ENCODE peak calls at places on chromosome 6, in nine cellular contexts. One of them, this sample, is unnamed.

GRCh38 chr6:130020106-130020851 is 1.9 kb downstream of the L3MBTL3 start:
- DNase-seq in psoas muscle: peak; percentile 62
- DNase-seq in testis: peak; percentile 47
- DNase-seq in CD8-positive, alpha-beta T cell: peak; percentile 14
- DNase-seq in PC-3: no peak
- DNase-seq in left lung: peak; percentile 89
- DNase-seq in osteoblast: peak; percentile 81
- DNase-seq in adrenal gland: peak; percentile 52
- DNase-seq in tibial artery: peak; percentile 69
- DNase-seq in this sample: peak; percentile 10

GRCh38 chr6:20432692-20433091 is 31.0 kb downstream of the E2F3 start:
- DNase-seq in osteoblast: no peak
- DNase-seq in testis: no peak
- DNase-seq in CD8-positive, alpha-beta T cell: no peak
- DNase-seq in left lung: no peak
- DNase-seq in tibial artery: no peak
- DNase-seq in PC-3: no peak
- DNase-seq in adrenal gland: no peak
- DNase-seq in psoas muscle: no peak
- DNase-seq in this sample: no peak

GRCh38 chr6:116034327-116034726 is 26.4 kb downstream of the FRK start:
- DNase-seq in left lung: no peak
- DNase-seq in osteoblast: no peak
- DNase-seq in PC-3: peak; percentile 30
- DNase-seq in adrenal gland: no peak
- DNase-seq in psoas muscle: no peak
- DNase-seq in CD8-positive, alpha-beta T cell: no peak
- DNase-seq in tibial artery: no peak
- DNase-seq in testis: no peak
- DNase-seq in this sample: no peak

GRCh38 chr6:8375916-8376315 is 59.4 kb downstream of the SLC35B3 start:
- DNase-seq in adrenal gland: no peak
- DNase-seq in CD8-positive, alpha-beta T cell: no peak
- DNase-seq in PC-3: no peak
- DNase-seq in osteoblast: no peak
- DNase-seq in left lung: no peak
- DNase-seq in psoas muscle: no peak
- DNase-seq in tibial artery: no peak
- DNase-seq in testis: no peak
- DNase-seq in this sample: no peak

GRCh38 chr6:87808005-87808757 is 106.1 kb upstream of the AKIRIN2 start:
- DNase-seq in CD8-positive, alpha-beta T cell: no peak
- DNase-seq in left lung: no peak
- DNase-seq in psoas muscle: no peak
- DNase-seq in osteoblast: peak; percentile 58
- DNase-seq in tibial artery: no peak
- DNase-seq in testis: no peak
- DNase-seq in adrenal gland: no peak
- DNase-seq in PC-3: peak; percentile 91
- DNase-seq in this sample: no peak

GRCh38 chr6:136751991-136752390 is 40.3 kb downstream of the MAP3K5 start:
- DNase-seq in left lung: no peak
- DNase-seq in psoas muscle: no peak
- DNase-seq in PC-3: no peak
- DNase-seq in CD8-positive, alpha-beta T cell: no peak
- DNase-seq in osteoblast: no peak
- DNase-seq in tibial artery: no peak
- DNase-seq in adrenal gland: no peak
- DNase-seq in testis: no peak
- DNase-seq in this sample: no peak

GRCh38 chr6:36839819-36840379 is 655 bp upstream of the CPNE5 start:
- DNase-seq in PC-3: peak; percentile 22
- DNase-seq in psoas muscle: peak; percentile 70
- DNase-seq in adrenal gland: peak; percentile 46
- DNase-seq in testis: no peak
- DNase-seq in tibial artery: no peak
- DNase-seq in left lung: peak; percentile 83
- DNase-seq in CD8-positive, alpha-beta T cell: no peak
- DNase-seq in osteoblast: peak; percentile 92
- DNase-seq in this sample: peak; percentile 68

GRCh38 chr6:108896111-108896661 is 48.0 kb downstream of the ARMC2 start:
- DNase-seq in tibial artery: no peak
- DNase-seq in adrenal gland: no peak
- DNase-seq in CD8-positive, alpha-beta T cell: no peak
- DNase-seq in osteoblast: peak; percentile 81
- DNase-seq in left lung: no peak
- DNase-seq in testis: no peak
- DNase-seq in psoas muscle: no peak
- DNase-seq in PC-3: peak; percentile 38
- DNase-seq in this sample: no peak

GRCh38 chr6:53919881-53920360 is 125.1 kb downstream of the LRRC1 start:
- DNase-seq in PC-3: no peak
- DNase-seq in tibial artery: no peak
- DNase-seq in adrenal gland: no peak
- DNase-seq in testis: no peak
- DNase-seq in CD8-positive, alpha-beta T cell: no peak
- DNase-seq in osteoblast: no peak
- DNase-seq in psoas muscle: no peak
- DNase-seq in left lung: no peak
- DNase-seq in this sample: no peak

GRCh38 chr6:53918854-53919253 is 124.0 kb downstream of the LRRC1 start:
- DNase-seq in tibial artery: no peak
- DNase-seq in testis: no peak
- DNase-seq in osteoblast: no peak
- DNase-seq in PC-3: no peak
- DNase-seq in psoas muscle: no peak
- DNase-seq in left lung: no peak
- DNase-seq in CD8-positive, alpha-beta T cell: no peak
- DNase-seq in adrenal gland: no peak
- DNase-seq in this sample: no peak

GRCh38 chr6:53921639-53922038 is 126.8 kb downstream of the LRRC1 start:
- DNase-seq in CD8-positive, alpha-beta T cell: no peak
- DNase-seq in tibial artery: no peak
- DNase-seq in left lung: no peak
- DNase-seq in osteoblast: no peak
- DNase-seq in psoas muscle: no peak
- DNase-seq in testis: no peak
- DNase-seq in PC-3: no peak
- DNase-seq in adrenal gland: no peak
- DNase-seq in this sample: no peak

GRCh38 chr6:53922571-53922981 is 127.8 kb downstream of the LRRC1 start:
- DNase-seq in psoas muscle: no peak
- DNase-seq in osteoblast: no peak
- DNase-seq in left lung: peak; percentile 64
- DNase-seq in adrenal gland: no peak
- DNase-seq in tibial artery: no peak
- DNase-seq in testis: no peak
- DNase-seq in CD8-positive, alpha-beta T cell: no peak
- DNase-seq in PC-3: no peak
- DNase-seq in this sample: no peak

DNA sequence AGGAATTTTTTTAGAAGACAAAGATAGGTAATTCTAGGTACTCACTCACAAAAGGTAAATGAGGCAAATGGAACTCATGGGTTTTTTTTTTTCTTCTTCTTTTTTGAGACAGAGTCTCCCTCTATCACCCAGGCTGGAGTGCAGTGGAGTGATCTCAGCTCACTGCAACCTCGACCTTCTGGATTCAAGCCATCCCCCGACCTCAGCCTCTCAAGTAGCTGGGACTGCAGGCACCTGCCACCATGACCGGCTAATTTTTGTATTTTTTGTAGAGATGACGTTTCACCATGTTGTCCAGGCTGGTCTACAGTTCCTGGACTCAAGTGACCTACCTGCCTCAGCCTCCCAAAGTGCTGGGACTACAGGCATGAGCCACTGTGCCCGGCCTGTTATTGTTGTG is 126.1 kb downstream of the LRRC1 start:
- DNase-seq in PC-3: no peak
- DNase-seq in psoas muscle: no peak
- DNase-seq in CD8-positive, alpha-beta T cell: no peak
- DNase-seq in osteoblast: no peak
- DNase-seq in adrenal gland: no peak
- DNase-seq in left lung: no peak
- DNase-seq in tibial artery: no peak
- DNase-seq in testis: no peak
- DNase-seq in this sample: no peak
- H3K4me1 ChIP-seq in PC-3: no peaks in the 10 kb centered on the region
- H3K4me1 ChIP-seq in psoas muscle: no peaks in the 10 kb centered on the region
- H3K4me1 ChIP-seq in CD8-positive, alpha-beta T cell: no peaks in the 10 kb centered on the region
- H3K4me1 ChIP-seq in osteoblast: no peaks in the 10 kb centered on the region
- H3K4me1 ChIP-seq in adrenal gland: no peaks in the 10 kb centered on the region
- H3K4me1 ChIP-seq in left lung: no peaks in the 10 kb centered on the region
- H3K4me1 ChIP-seq in tibial artery: no peaks in the 10 kb centered on the region
- H3K4me1 ChIP-seq in testis: no peaks in the 10 kb centered on the region
- H3K4me1 ChIP-seq in this sample: no peaks in the 10 kb centered on the region

GRCh38 chr6:75280131-75280855 is 4.3 kb downstream of the TMEM30A start:
- DNase-seq in testis: no peak
- DNase-seq in tibial artery: no peak
- DNase-seq in psoas muscle: no peak
- DNase-seq in adrenal gland: no peak
- DNase-seq in osteoblast: no peak
- DNase-seq in CD8-positive, alpha-beta T cell: no peak
- DNase-seq in left lung: no peak
- DNase-seq in PC-3: no peak
- DNase-seq in this sample: no peak

GRCh38 chr6:75279418-75279817 is 5.2 kb downstream of the TMEM30A start:
- DNase-seq in psoas muscle: no peak
- DNase-seq in PC-3: no peak
- DNase-seq in tibial artery: no peak
- DNase-seq in osteoblast: no peak
- DNase-seq in testis: no peak
- DNase-seq in adrenal gland: no peak
- DNase-seq in CD8-positive, alpha-beta T cell: no peak
- DNase-seq in left lung: no peak
- DNase-seq in this sample: no peak

GRCh38 chr6:75283907-75284284 is 696 bp downstream of the TMEM30A start:
- DNase-seq in tibial artery: no peak
- DNase-seq in CD8-positive, alpha-beta T cell: no peak
- DNase-seq in testis: peak; percentile 27
- DNase-seq in PC-3: no peak
- DNase-seq in adrenal gland: no peak
- DNase-seq in osteoblast: peak; percentile 15
- DNase-seq in psoas muscle: no peak
- DNase-seq in left lung: no peak
- DNase-seq in this sample: no peak

GRCh38 chr6:75282706-75283105 is 1.9 kb downstream of the TMEM30A start:
- DNase-seq in osteoblast: peak; percentile 51
- DNase-seq in adrenal gland: no peak
- DNase-seq in testis: no peak
- DNase-seq in left lung: no peak
- DNase-seq in tibial artery: no peak
- DNase-seq in psoas muscle: no peak
- DNase-seq in CD8-positive, alpha-beta T cell: no peak
- DNase-seq in PC-3: peak; percentile 23
- DNase-seq in this sample: no peak

DNA sequence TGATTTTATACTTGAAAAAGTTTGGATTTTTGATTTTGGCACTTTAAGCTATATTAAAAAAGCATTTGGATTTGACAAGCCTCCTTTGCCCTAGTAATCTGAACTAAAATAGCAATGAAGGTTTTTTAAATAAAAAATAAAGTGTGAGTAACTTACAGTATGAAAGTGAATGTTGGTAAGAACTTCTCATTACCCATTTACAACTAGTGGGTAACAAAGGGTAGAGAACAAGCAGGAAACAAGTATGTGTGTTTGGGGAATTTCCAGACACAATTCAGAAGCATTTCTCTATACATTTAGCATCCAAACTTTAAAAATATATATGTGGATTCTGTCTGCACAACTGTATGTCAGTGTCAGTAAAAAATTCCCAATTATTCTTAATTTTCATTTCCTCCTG is 2.9 kb downstream of the TMEM30A start:
- DNase-seq in tibial artery: no peak
- DNase-seq in osteoblast: no peak
- DNase-seq in PC-3: no peak
- DNase-seq in testis: no peak
- DNase-seq in psoas muscle: no peak
- DNase-seq in adrenal gland: no peak
- DNase-seq in CD8-positive, alpha-beta T cell: no peak
- DNase-seq in left lung: no peak
- DNase-seq in this sample: no peak
- TF ChIP-seq CTCF in tibial artery: no peak
- TF ChIP-seq CTCF in osteoblast: no peak
- TF ChIP-seq CTCF in PC-3: no peak
- TF ChIP-seq CTCF in testis: no peak
- TF ChIP-seq CTCF in psoas muscle: no peak
- TF ChIP-seq CTCF in adrenal gland: no peak
- TF ChIP-seq CTCF in CD8-positive, alpha-beta T cell: no peak
- TF ChIP-seq CTCF in left lung: no peak
- TF ChIP-seq CTCF in this sample: no peak

GRCh38 chr6:151576658-151577057 is 82.8 kb downstream of the CCDC170 start:
- DNase-seq in psoas muscle: no peak
- DNase-seq in tibial artery: no peak
- DNase-seq in adrenal gland: no peak
- DNase-seq in left lung: peak; percentile 65
- DNase-seq in CD8-positive, alpha-beta T cell: no peak
- DNase-seq in testis: no peak
- DNase-seq in PC-3: peak; percentile 20
- DNase-seq in osteoblast: peak; percentile 80
- DNase-seq in this sample: no peak
- H3K4me1 ChIP-seq in psoas muscle: no peaks in the 10 kb centered on the region
- H3K4me1 ChIP-seq in tibial artery: no peaks in the 10 kb centered on the region
- H3K4me1 ChIP-seq in adrenal gland: no peaks in the 10 kb centered on the region
- H3K4me1 ChIP-seq in left lung: no peaks in the 10 kb centered on the region
- H3K4me1 ChIP-seq in CD8-positive, alpha-beta T cell: no peaks in the 10 kb centered on the region
- H3K4me1 ChIP-seq in testis: no peaks in the 10 kb centered on the region
- H3K4me1 ChIP-seq in PC-3: no peaks in the 10 kb centered on the region
- H3K4me1 ChIP-seq in osteoblast: peaks cover 8% of the 10 kb centered on the region
- H3K4me1 ChIP-seq in this sample: no peaks in the 10 kb centered on the region

GRCh38 chr6:144062757-144063156 is 32.6 kb downstream of the SF3B5 start:
- DNase-seq in testis: no peak
- DNase-seq in left lung: no peak
- DNase-seq in PC-3: no peak
- DNase-seq in CD8-positive, alpha-beta T cell: no peak
- DNase-seq in psoas muscle: no peak
- DNase-seq in osteoblast: peak; percentile 68
- DNase-seq in tibial artery: no peak
- DNase-seq in adrenal gland: no peak
- DNase-seq in this sample: no peak

GRCh38 chr6:144063246-144063743 is 32.1 kb downstream of the SF3B5 start:
- DNase-seq in psoas muscle: no peak
- DNase-seq in testis: no peak
- DNase-seq in osteoblast: no peak
- DNase-seq in adrenal gland: no peak
- DNase-seq in PC-3: no peak
- DNase-seq in CD8-positive, alpha-beta T cell: no peak
- DNase-seq in tibial artery: no peak
- DNase-seq in left lung: no peak
- DNase-seq in this sample: no peak

GRCh38 chr6:144064402-144064830 is 31.0 kb downstream of the SF3B5 start:
- DNase-seq in PC-3: no peak
- DNase-seq in osteoblast: no peak
- DNase-seq in tibial artery: peak; percentile 67
- DNase-seq in testis: peak; percentile 36
- DNase-seq in psoas muscle: peak; percentile 58
- DNase-seq in CD8-positive, alpha-beta T cell: no peak
- DNase-seq in left lung: peak; percentile 94
- DNase-seq in adrenal gland: peak; percentile 46
- DNase-seq in this sample: peak; percentile 16

GRCh38 chr6:144064831-144065668 is 30.3 kb downstream of the SF3B5 start:
- DNase-seq in PC-3: no peak
- DNase-seq in left lung: no peak
- DNase-seq in adrenal gland: no peak
- DNase-seq in osteoblast: peak; percentile 55
- DNase-seq in testis: no peak
- DNase-seq in tibial artery: no peak
- DNase-seq in CD8-positive, alpha-beta T cell: no peak
- DNase-seq in psoas muscle: no peak
- DNase-seq in this sample: no peak

DNA sequence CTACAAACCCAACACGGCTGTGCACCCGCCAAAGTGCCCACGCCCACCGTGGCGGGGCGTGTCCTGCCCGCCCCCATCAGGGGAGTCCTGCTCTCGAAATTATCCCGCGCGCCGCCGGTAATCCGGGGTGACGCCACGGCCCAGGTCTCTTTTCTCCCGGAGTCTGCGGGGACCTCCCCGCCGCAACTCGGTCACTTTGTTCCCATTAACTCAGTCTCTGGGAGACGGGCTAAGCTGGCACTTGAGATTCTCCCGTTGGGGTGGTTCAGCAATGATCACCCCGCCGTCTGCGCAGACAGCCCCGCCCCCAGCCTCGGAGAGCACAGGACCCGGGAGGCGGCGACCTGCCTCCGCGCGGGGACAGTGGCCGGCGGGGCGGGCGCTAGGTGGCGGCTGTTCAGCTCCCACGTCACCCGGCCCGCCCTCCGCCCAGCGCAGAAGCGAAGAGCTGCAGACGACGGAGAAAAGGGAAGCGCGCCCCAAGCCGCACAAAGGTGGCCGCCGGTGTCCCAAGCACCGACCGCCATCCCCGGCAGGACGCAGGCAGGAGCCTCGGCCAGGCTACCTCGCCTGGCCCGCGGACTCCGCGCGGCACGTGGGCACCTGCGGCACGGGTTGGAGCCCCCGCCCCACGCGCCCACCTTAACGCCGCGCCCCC is 31.5 kb downstream of the SF3B5 start:
- DNase-seq in osteoblast: peak; percentile 93
- DNase-seq in testis: peak; percentile 88
- DNase-seq in PC-3: peak; percentile 61
- DNase-seq in CD8-positive, alpha-beta T cell: peak; percentile 85
- DNase-seq in psoas muscle: peak; percentile 89
- DNase-seq in tibial artery: peak; percentile 89
- DNase-seq in left lung: peak; percentile 100
- DNase-seq in adrenal gland: peak; percentile 88
- DNase-seq in this sample: peak; percentile 74
- TF ChIP-seq CTCF in osteoblast: no peak
- TF ChIP-seq CTCF in testis: no peak
- TF ChIP-seq CTCF in PC-3: peak; percentile 39
- TF ChIP-seq CTCF in CD8-positive, alpha-beta T cell: no peak
- TF ChIP-seq CTCF in psoas muscle: no peak
- TF ChIP-seq CTCF in tibial artery: peak; percentile 8
- TF ChIP-seq CTCF in left lung: peak; percentile 20
- TF ChIP-seq CTCF in adrenal gland: peak; percentile 16
- TF ChIP-seq CTCF in this sample: peak; percentile 20

This sample was measured in BE2C.